ENCODE peak calls at places on chromosome 17, in five cellular contexts. W, L, T, D and Y are unnamed samples.

GRCh38 chr17:9224485-9224884 is 203.2 kb downstream of the NTN1 start:
- DNase-seq in T (no peak), D (no peak), W (no peak), L (no peak), Y (no peak)

GRCh38 chr17:83073389-83074063 is 5.9 kb upstream of the METRNL start:
- DNase-seq in W (no peak), D (no peak), T (no peak), L (peak), Y (no peak)

GRCh38 chr17:1498233-1498632 is 5.7 kb upstream of the MYO1C start:
- DNase-seq in D (no peak), T (no peak), L (no peak), W (no peak), Y (no peak)

GRCh38 chr17:2621241-2621640 is 27.8 kb downstream of the PAFAH1B1 start:
- DNase-seq in T (no peak), L (no peak), W (no peak), D (no peak), Y (no peak)

GRCh38 chr17:30360396-30360795 is 18.3 kb upstream of the CPD start:
- DNase-seq in L (no peak), T (no peak), W (no peak), D (no peak), Y (no peak)

GRCh38 chr17:49575524-49576120 is at the start of gene NXPH3:
- DNase-seq in D (peak), T (peak), W (peak), L (peak), Y (peak)

GRCh38 chr17:80187493-80187892 is 17.7 kb downstream of the CARD14 start:
- DNase-seq in D (peak), W (peak), L (peak), T (no peak), Y (peak)

GRCh38 chr17:83191388-83192160 is 112.2 kb downstream of the METRNL start:
- DNase-seq in T (peak), D (no peak), L (peak), W (no peak), Y (no peak)

GRCh38 chr17:57532966-57533365 is 212.1 kb downstream of the CCDC182 start:
- DNase-seq in D (no peak), T (no peak), L (no peak), W (no peak), Y (no peak)

GRCh38 chr17:57260325-57261083 is 4.2 kb downstream of the MSI2 start:
- DNase-seq in T (no peak), L (no peak), D (no peak), W (no peak), Y (no peak)

GRCh38 chr17:62706598-62707424 is 79.3 kb downstream of the MRC2 start:
- DNase-seq in T (peak), L (no peak), D (no peak), W (no peak), Y (no peak)

GRCh38 chr17:49971848-49972485 is 3.0 kb downstream of the DLX4 start:
- DNase-seq in T (no peak), D (no peak), W (no peak), L (no peak), Y (peak)

GRCh38 chr17:75031972-75032895 is 14.5 kb downstream of the ATP5PD start:
- DNase-seq in T (peak), D (peak), L (peak), W (peak), Y (peak)

GRCh38 chr17:59838196-59838911 is 54.4 kb downstream of the TUBD1 start:
- DNase-seq in W (no peak), D (no peak), L (no peak), T (no peak), Y (no peak)

GRCh38 chr17:13520899-13521572 is 80.7 kb downstream of the HS3ST3A1 start:
- DNase-seq in D (peak), L (no peak), T (no peak), W (no peak), Y (peak)

GRCh38 chr17:30790279-30790678 is 34.2 kb downstream of the CRLF3 start:
- DNase-seq in T (no peak), D (no peak), W (no peak), L (no peak), Y (no peak)

GRCh38 chr17:34091975-34092374 is 163.1 kb upstream of the CCL2 start:
- DNase-seq in D (no peak), W (no peak), T (peak), L (no peak), Y (no peak)

GRCh38 chr17:16085066-16085699 is 85.6 kb downstream of the TTC19 start:
- DNase-seq in T (no peak), L (no peak), W (no peak), D (peak), Y (peak)

GRCh38 chr17:60039509-60040442 is 38.9 kb downstream of the HEATR6 start:
- DNase-seq in D (no peak), W (no peak), L (no peak), T (no peak), Y (no peak)

GRCh38 chr17:75047398-75048098 is 523 bp downstream of the KCTD2 start:
- DNase-seq in W (peak), T (no peak), L (peak), D (no peak), Y (peak)